ENCODE peak calls at places on chromosomes 6 and 20, in six cellular contexts. One of them, this sample, is unnamed.
A peak's percentile ranks its signal among the peaks of the same experiment; 100 is the strongest.

GRCh38 chr20:45469336-45470261 is at the start of gene WFDC2:
- DNase-seq in Right ventricle myocardium inferior: no peak
- DNase-seq in cardiac fibroblast: no peak
- DNase-seq in lower lobe of right lung: peak; percentile 81
- DNase-seq in frontal cortex: no peak
- DNase-seq in ecto neural progenitor cell: peak; percentile 74
- DNase-seq in this sample: no peak

GRCh38 chr20:37567671-37568588 is 40.3 kb upstream of the BLCAP start:
- DNase-seq in Right ventricle myocardium inferior: no peak
- DNase-seq in cardiac fibroblast: no peak
- DNase-seq in lower lobe of right lung: no peak
- DNase-seq in frontal cortex: peak; percentile 25
- DNase-seq in ecto neural progenitor cell: peak; percentile 47
- DNase-seq in this sample: peak; percentile 7

GRCh38 chr20:4449977-4450715 is 271.6 kb upstream of the PRND start:
- DNase-seq in Right ventricle myocardium inferior: no peak
- DNase-seq in cardiac fibroblast: peak; percentile 33
- DNase-seq in lower lobe of right lung: no peak
- DNase-seq in frontal cortex: no peak
- DNase-seq in ecto neural progenitor cell: no peak
- DNase-seq in this sample: no peak

GRCh38 chr6:90397929-90398674 is 101.5 kb upstream of the BACH2 start:
- DNase-seq in Right ventricle myocardium inferior: no peak
- DNase-seq in cardiac fibroblast: no peak
- DNase-seq in lower lobe of right lung: no peak
- DNase-seq in frontal cortex: no peak
- DNase-seq in ecto neural progenitor cell: no peak
- DNase-seq in this sample: no peak

GRCh38 chr6:39130691-39131090 is 15.7 kb upstream of the SAYSD1 start:
- DNase-seq in Right ventricle myocardium inferior: no peak
- DNase-seq in cardiac fibroblast: peak; percentile 33
- DNase-seq in lower lobe of right lung: no peak
- DNase-seq in frontal cortex: no peak
- DNase-seq in ecto neural progenitor cell: no peak
- DNase-seq in this sample: no peak

GRCh38 chr20:25553819-25554296 is 31.5 kb downstream of the NINL start:
- DNase-seq in Right ventricle myocardium inferior: no peak
- DNase-seq in cardiac fibroblast: peak; percentile 61
- DNase-seq in lower lobe of right lung: no peak
- DNase-seq in frontal cortex: no peak
- DNase-seq in ecto neural progenitor cell: no peak
- DNase-seq in this sample: no peak

GRCh38 chr20:4082406-4083102 is 67.2 kb upstream of the RNF24 start:
- DNase-seq in Right ventricle myocardium inferior: peak; percentile 78
- DNase-seq in cardiac fibroblast: peak; percentile 80
- DNase-seq in lower lobe of right lung: peak; percentile 67
- DNase-seq in frontal cortex: no peak
- DNase-seq in ecto neural progenitor cell: peak; percentile 9
- DNase-seq in this sample: no peak

GRCh38 chr6:55003726-55004415 is 157.3 kb downstream of the FAM83B start:
- DNase-seq in Right ventricle myocardium inferior: no peak
- DNase-seq in cardiac fibroblast: no peak
- DNase-seq in lower lobe of right lung: no peak
- DNase-seq in frontal cortex: no peak
- DNase-seq in ecto neural progenitor cell: no peak
- DNase-seq in this sample: no peak

GRCh38 chr6:63509652-63510352 is 62.5 kb upstream of the LOC128125822 start:
- DNase-seq in Right ventricle myocardium inferior: peak; percentile 69
- DNase-seq in cardiac fibroblast: peak; percentile 5
- DNase-seq in lower lobe of right lung: no peak
- DNase-seq in frontal cortex: no peak
- DNase-seq in ecto neural progenitor cell: no peak
- DNase-seq in this sample: no peak

GRCh38 chr6:113328886-113329381 is 528.2 kb upstream of the MARCKS start:
- DNase-seq in Right ventricle myocardium inferior: no peak
- DNase-seq in cardiac fibroblast: peak; percentile 39
- DNase-seq in lower lobe of right lung: no peak
- DNase-seq in frontal cortex: no peak
- DNase-seq in ecto neural progenitor cell: no peak
- DNase-seq in this sample: no peak

GRCh38 chr6:3181105-3181504 is 23.8 kb upstream of the TUBB2A start:
- DNase-seq in Right ventricle myocardium inferior: no peak
- DNase-seq in cardiac fibroblast: no peak
- DNase-seq in lower lobe of right lung: no peak
- DNase-seq in frontal cortex: no peak
- DNase-seq in ecto neural progenitor cell: no peak
- DNase-seq in this sample: no peak

GRCh38 chr6:11538049-11538798 is 675 bp downstream of the TMEM170B start:
- DNase-seq in Right ventricle myocardium inferior: peak; percentile 80
- DNase-seq in cardiac fibroblast: no peak
- DNase-seq in lower lobe of right lung: peak; percentile 64
- DNase-seq in frontal cortex: peak; percentile 20
- DNase-seq in ecto neural progenitor cell: peak; percentile 64
- DNase-seq in this sample: no peak

GRCh38 chr6:12605888-12606345 is 110.7 kb upstream of the PHACTR1 start:
- DNase-seq in Right ventricle myocardium inferior: no peak
- DNase-seq in cardiac fibroblast: peak; percentile 84
- DNase-seq in lower lobe of right lung: no peak
- DNase-seq in frontal cortex: no peak
- DNase-seq in ecto neural progenitor cell: peak; percentile 56
- DNase-seq in this sample: no peak

GRCh38 chr6:160996316-160996715 is 4.7 kb downstream of the MAP3K4 start:
- DNase-seq in Right ventricle myocardium inferior: no peak
- DNase-seq in cardiac fibroblast: peak; percentile 73
- DNase-seq in lower lobe of right lung: no peak
- DNase-seq in frontal cortex: no peak
- DNase-seq in ecto neural progenitor cell: no peak
- DNase-seq in this sample: no peak

GRCh38 chr6:169237496-169238134 is 16.0 kb downstream of the THBS2 start:
- DNase-seq in Right ventricle myocardium inferior: no peak
- DNase-seq in cardiac fibroblast: no peak
- DNase-seq in lower lobe of right lung: no peak
- DNase-seq in frontal cortex: no peak
- DNase-seq in ecto neural progenitor cell: no peak
- DNase-seq in this sample: no peak

GRCh38 chr6:151229401-151230276 is 10.1 kb upstream of the AKAP12 start:
- DNase-seq in Right ventricle myocardium inferior: no peak
- DNase-seq in cardiac fibroblast: no peak
- DNase-seq in lower lobe of right lung: no peak
- DNase-seq in frontal cortex: no peak
- DNase-seq in ecto neural progenitor cell: no peak
- DNase-seq in this sample: no peak

This sample was measured in NCI-H1417 treated with DMSO at 0.1 percent for 48 hours.